ENCODE peak calls at places on chromosomes 2 and 18, in four cellular contexts. D, I, M and G are unnamed samples.

GRCh38 chr2:96810783-96811192 is 5.3 kb upstream of the CNNM3 start:
- DNase-seq in D (no peak), I (no peak), M (no peak), G (no peak)

GRCh38 chr2:21067125-21067524 is 23.3 kb upstream of the APOB start:
- DNase-seq in D (no peak), I (no peak), M (no peak), G (no peak)

GRCh38 chr2:197571622-197572271 is 55.9 kb downstream of the MOB4 start:
- DNase-seq in D (peak; percentile 80), I (peak; percentile 68), M (no peak), G (no peak)

GRCh38 chr2:204177977-204178522 is 241.5 kb downstream of the ICOS start:
- DNase-seq in D (peak; percentile 13), I (peak; percentile 27), M (no peak), G (no peak)

GRCh38 chr2:50401772-50402653 is 629.9 kb downstream of the NRXN1 start:
- DNase-seq in D (peak; percentile 62), I (peak; percentile 53), M (peak; percentile 33), G (peak; percentile 52)

GRCh38 chr2:96844405-96844808 is 586 bp upstream of the ANKRD23 start:
- DNase-seq in D (no peak), I (no peak), M (no peak), G (no peak)

GRCh38 chr2:205712983-205713531 is 30.8 kb downstream of the NRP2 start:
- DNase-seq in D (no peak), I (peak; percentile 70), M (no peak), G (no peak)

GRCh38 chr2:219552382-219553167 is 8.7 kb downstream of the TMEM198 start:
- DNase-seq in D (peak; percentile 93), I (peak; percentile 65), M (peak; percentile 86), G (peak; percentile 74)

GRCh38 chr2:30048636-30049175 is 98.1 kb upstream of the YPEL5 start:
- DNase-seq in D (peak; percentile 44), I (no peak), M (no peak), G (no peak)

GRCh38 chr2:157441072-157441454 is 2.8 kb downstream of the CYTIP start:
- DNase-seq in D (no peak), I (peak; percentile 43), M (no peak), G (no peak)

GRCh38 chr18:58578835-58579560 is 49.9 kb downstream of the ALPK2 start:
- DNase-seq in D (peak; percentile 83), I (peak; percentile 93), M (no peak), G (no peak)

GRCh38 chr2:180133736-180134135 is 126.6 kb upstream of the CWC22 start:
- DNase-seq in D (no peak), I (peak; percentile 13), M (no peak), G (no peak)

GRCh38 chr2:222483513-222484039 is 59.2 kb downstream of the SGPP2 start:
- DNase-seq in D (no peak), I (no peak), M (no peak), G (no peak)

GRCh38 chr18:59388180-59388579 is 29.1 kb upstream of the LMAN1 start:
- DNase-seq in D (no peak), I (no peak), M (no peak), G (no peak)

GRCh38 chr2:8993902-8994278 is 9.6 kb downstream of the MBOAT2 start:
- DNase-seq in D (no peak), I (peak; percentile 77), M (no peak), G (no peak)

GRCh38 chr2:118049140-118050128 is 35.6 kb upstream of the CCDC93 start:
- DNase-seq in D (no peak), I (no peak), M (no peak), G (no peak)

GRCh38 chr2:238362611-238363010 is 42.3 kb downstream of the TRAF3IP1 start:
- DNase-seq in D (no peak), I (no peak), M (no peak), G (no peak)

GRCh38 chr2:154455201-154455600 is 243.3 kb upstream of the KCNJ3 start:
- DNase-seq in D (peak; percentile 4), I (peak; percentile 5), M (no peak), G (no peak)

GRCh38 chr2:128765822-128766221 is 447.2 kb upstream of the HS6ST1 start:
- DNase-seq in D (no peak), I (no peak), M (no peak), G (no peak)

GRCh38 chr18:10528439-10528838 is 2.6 kb downstream of the NAPG start:
- DNase-seq in D (no peak), I (no peak), M (no peak), G (no peak)

GRCh38 chr2:207683879-207684627 is 27.4 kb upstream of the CCNYL1 start:
- DNase-seq in D (peak; percentile 58), I (peak; percentile 88), M (no peak), G (no peak)

GRCh38 chr2:25249785-25250184 is 81.4 kb upstream of the POMC start:
- DNase-seq in D (no peak), I (no peak), M (no peak), G (no peak)

GRCh38 chr2:9113916-9114315 is 92.7 kb upstream of the ASAP2 start:
- DNase-seq in D (no peak), I (no peak), M (no peak), G (no peak)

GRCh38 chr18:34880882-34881852 is 160.0 kb upstream of the MAPRE2 start:
- DNase-seq in D (peak; percentile 54), I (peak; percentile 33), M (no peak), G (no peak)

GRCh38 chr18:2853926-2854664 is 7.3 kb downstream of the EMILIN2 start:
- DNase-seq in D (no peak), I (no peak), M (no peak), G (no peak)

GRCh38 chr2:66839551-66840320 is 404.8 kb downstream of the MEIS1 start:
- DNase-seq in D (peak; percentile 93), I (peak; percentile 97), M (no peak), G (no peak)

GRCh38 chr2:236177967-236178909 is 10.1 kb upstream of the GBX2 start:
- DNase-seq in D (peak; percentile 87), I (peak; percentile 51), M (peak; percentile 45), G (peak; percentile 40)

GRCh38 chr18:79203017-79203605 is 133.9 kb downstream of the ATP9B start:
- DNase-seq in D (no peak), I (peak; percentile 43), M (no peak), G (no peak)

GRCh38 chr18:55458456-55459238 is 129.3 kb downstream of the TCF4 start:
- DNase-seq in D (no peak), I (no peak), M (no peak), G (no peak)

GRCh38 chr2:54772110-54772509 is 48.6 kb downstream of the EML6 start:
- DNase-seq in D (peak; percentile 16), I (peak; percentile 79), M (no peak), G (no peak)

GRCh38 chr18:61606759-61607158 is 273.5 kb downstream of the CDH20 start:
- DNase-seq in D (peak; percentile 72), I (peak; percentile 89), M (peak; percentile 65), G (no peak)

GRCh38 chr18:23662309-23663263 is at the start of gene ANKRD29:
- DNase-seq in D (peak; percentile 77), I (peak; percentile 26), M (peak; percentile 37), G (peak; percentile 27)

GRCh38 chr2:240687045-240687740 is 4.5 kb upstream of the AQP12A start:
- DNase-seq in D (no peak), I (no peak), M (no peak), G (no peak)

GRCh38 chr2:192151848-192152247 is 42.9 kb downstream of the TMEFF2 start:
- DNase-seq in D (no peak), I (peak; percentile 79), M (no peak), G (no peak)

DNA sequence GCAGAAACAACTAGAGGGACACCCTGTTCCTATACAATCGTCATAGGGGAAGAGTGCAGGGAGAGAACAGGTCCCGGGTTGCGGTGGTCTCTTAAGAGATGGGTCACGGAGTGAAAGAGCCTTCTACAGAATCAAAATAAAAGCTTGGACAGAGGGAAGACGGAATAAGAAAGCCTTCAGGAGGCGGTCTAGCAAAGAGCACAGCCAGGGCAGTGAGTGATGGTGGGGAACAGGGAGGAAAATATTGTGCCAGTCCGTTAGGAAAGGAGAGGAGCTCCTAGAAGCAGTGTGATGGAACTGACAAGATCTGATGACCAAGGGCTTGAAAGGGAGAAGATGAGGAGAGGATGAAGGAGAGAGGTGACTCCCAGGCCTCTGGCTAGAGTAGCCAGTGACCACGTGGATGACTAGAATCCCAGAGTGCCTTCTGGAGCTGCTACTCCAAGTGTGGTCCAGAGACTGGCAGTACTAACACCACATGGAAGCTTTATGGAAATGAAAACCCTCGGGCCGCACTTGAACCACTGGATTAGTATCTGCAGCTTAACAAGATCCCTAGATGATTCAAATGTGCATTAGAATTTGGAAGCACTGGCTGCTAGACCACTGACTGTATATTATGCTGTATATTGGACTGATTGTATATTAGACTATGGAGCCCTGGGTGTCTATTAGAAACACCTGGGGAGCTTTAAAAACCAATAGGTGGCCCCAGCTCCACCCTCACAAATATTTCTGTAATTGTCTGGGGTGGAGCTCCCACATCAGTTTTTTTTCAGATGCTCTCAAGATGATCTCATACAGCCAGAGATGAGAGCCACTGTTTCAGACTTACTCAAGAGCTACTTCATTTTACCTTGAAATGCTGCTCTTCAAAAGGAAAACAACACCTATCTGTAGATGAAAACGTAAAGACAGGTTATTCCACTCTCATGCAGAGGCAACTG is 1.1 kb upstream of the EVA1A start:
- DNase-seq in D (peak; percentile 52), I (peak; percentile 43), M (no peak), G (no peak)
- H3K4me3 ChIP-seq in D (peak overlapping the region; percentile 81), I (peak overlapping the region; percentile 84), M (peak overlapping the region; percentile 45), G (no peak overlapping the region)

GRCh38 chr2:43226955-43227829 is 786 bp upstream of the ZFP36L2 start:
- DNase-seq in D (peak; percentile 87), I (peak; percentile 88), M (peak; percentile 95), G (peak; percentile 82)
- H3K4me3 ChIP-seq in D (peak overlapping the region; percentile 87), I (peak overlapping the region; percentile 71), M (peak overlapping the region; percentile 83), G (peak overlapping the region; percentile 68)

DNA sequence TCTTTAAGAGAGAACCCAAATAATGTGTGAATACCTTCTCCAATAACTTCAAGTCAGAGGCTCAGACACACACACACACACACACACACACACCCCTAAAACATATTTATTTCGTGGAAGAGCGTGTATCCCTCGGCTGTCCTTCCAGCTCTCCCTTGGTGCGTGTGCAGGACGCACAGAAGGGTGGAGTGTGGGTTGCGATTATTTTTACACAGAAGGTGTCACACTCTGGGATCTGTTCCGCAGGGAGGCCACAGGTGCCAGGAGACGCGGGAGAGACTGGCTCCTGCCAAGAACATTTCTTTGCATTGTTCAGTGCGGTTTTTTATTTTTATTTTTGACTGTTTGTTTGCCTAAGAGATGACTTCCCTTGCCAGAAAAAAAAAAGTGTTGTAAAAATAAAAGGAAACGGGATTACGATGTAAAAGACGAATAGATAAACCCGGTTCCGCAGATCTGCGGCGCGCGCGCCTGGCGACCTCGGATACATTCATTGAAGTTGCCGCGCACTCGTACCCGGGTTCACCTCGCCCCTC is 47.2 kb upstream of the ATP6V1B1 start:
- DNase-seq in D (no peak), I (no peak), M (no peak), G (no peak)
- H3K4me3 ChIP-seq in D (no peak overlapping the region), I (no peak overlapping the region), M (no peak overlapping the region), G (peak overlapping the region; percentile 28)

DNA sequence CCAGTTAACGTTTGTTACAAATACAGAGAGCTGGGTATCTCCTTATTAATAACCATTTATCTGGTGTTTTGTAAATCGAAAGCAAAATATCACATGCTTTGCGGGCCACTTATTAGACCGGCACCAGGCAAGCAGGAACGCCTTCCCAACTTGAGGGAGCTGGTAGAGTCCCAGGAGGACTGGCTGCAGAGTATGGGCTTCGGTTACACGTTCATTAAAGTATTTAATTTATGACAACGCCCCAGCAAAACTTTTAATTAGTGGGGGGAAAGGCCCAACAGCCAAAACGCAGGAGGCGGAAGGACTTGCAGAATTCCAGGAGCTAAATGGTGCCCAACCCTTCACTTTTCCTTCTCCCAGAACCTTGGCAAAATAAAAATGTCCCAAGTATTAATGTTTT is 3.7 kb downstream of the SMAD7 start:
- DNase-seq in D (no peak), I (no peak), M (no peak), G (no peak)
- H3K4me3 ChIP-seq in D (peak overlapping the region; percentile 91), I (peak overlapping the region; percentile 15), M (peak overlapping the region; percentile 89), G (peak overlapping the region; percentile 87)

GRCh38 chr2:1741851-1742250 is 2.5 kb downstream of the PXDN start:
- DNase-seq in D (no peak), I (no peak), M (no peak), G (peak; percentile 9)
- H3K4me3 ChIP-seq in D (peak overlapping the region; percentile 87), I (no peak overlapping the region), M (no peak overlapping the region), G (no peak overlapping the region)